ENCODE peak calls at places on chromosomes 6 and 20, in seven cellular contexts. J is lower lobe of right lung, F is fibroblast of mammary gland, Y is NB4, H is OCI-LY7, Z is right lobe of liver, M is MCF 10A. L is an unnamed sample.

GRCh38 chr6:72035483-72035882 is 149.1 kb downstream of the RIMS1 start:
- DNase-seq in J (no peak), F (no peak), Y (no peak), H (no peak), Z (no peak), M (no peak), L (no peak)

GRCh38 chr6:32178547-32179440 is 589 bp downstream of the RNF5 start:
- DNase-seq in J (no peak), F (no peak), Y (no peak), H (no peak), Z (peak), M (no peak), L (no peak)

GRCh38 chr20:33180169-33180568 is 12.2 kb downstream of the BPIFA2 start:
- DNase-seq in J (no peak), F (no peak), Y (no peak), H (no peak), Z (no peak), M (no peak), L (no peak)

GRCh38 chr6:130215526-130215925 is 7.2 kb downstream of the SAMD3 start:
- DNase-seq in J (no peak), F (no peak), Y (peak), H (no peak), Z (no peak), M (no peak), L (no peak)

GRCh38 chr20:34983089-34983820 is 27.6 kb downstream of the MYH7B start:
- DNase-seq in J (no peak), F (no peak), Y (no peak), H (no peak), Z (peak), M (no peak), L (no peak)

GRCh38 chr6:170088349-170088951 is 202.4 kb downstream of the DLL1 start:
- DNase-seq in J (peak), F (no peak), Y (peak), H (peak), Z (peak), M (no peak), L (peak)

GRCh38 chr6:6730831-6731230 is 142.3 kb downstream of the LY86 start:
- DNase-seq in J (no peak), F (peak), Y (no peak), H (no peak), Z (no peak), M (peak), L (no peak)

GRCh38 chr20:57653546-57653900 is 33.3 kb upstream of the ZBP1 start:
- DNase-seq in J (peak), F (no peak), Y (no peak), H (no peak), Z (no peak), M (no peak), L (peak)

GRCh38 chr6:150932976-150933375 is 67.5 kb downstream of the MTHFD1L start:
- DNase-seq in J (no peak), F (peak), Y (no peak), H (no peak), Z (no peak), M (no peak), L (no peak)

GRCh38 chr20:57445298-57445697 is 54.1 kb downstream of the RBM38 start:
- DNase-seq in J (no peak), F (peak), Y (no peak), H (no peak), Z (no peak), M (no peak), L (no peak)

GRCh38 chr6:44342489-44342888 is at the start of gene SPATS1:
- DNase-seq in J (no peak), F (no peak), Y (peak), H (no peak), Z (peak), M (no peak), L (no peak)

GRCh38 chr6:53009056-53009455 is 14.0 kb upstream of the GSTA4 start:
- DNase-seq in J (no peak), F (no peak), Y (no peak), H (no peak), Z (no peak), M (no peak), L (no peak)

GRCh38 chr20:42204261-42204660 is 586.1 kb upstream of the CHD6 start:
- DNase-seq in J (no peak), F (no peak), Y (peak), H (no peak), Z (no peak), M (no peak), L (no peak)

GRCh38 chr6:108002365-108003221 is 44.6 kb upstream of the SEC63 start:
- DNase-seq in J (no peak), F (peak), Y (no peak), H (no peak), Z (peak), M (peak), L (no peak)

GRCh38 chr6:23611776-23612381 is 514.1 kb upstream of the NRSN1 start:
- DNase-seq in J (no peak), F (no peak), Y (no peak), H (no peak), Z (no peak), M (no peak), L (no peak)

GRCh38 chr20:47701612-47702011 is 83.7 kb downstream of the SULF2 start:
- DNase-seq in J (no peak), F (no peak), Y (no peak), H (no peak), Z (no peak), M (no peak), L (no peak)

GRCh38 chr20:57657537-57658446 is 37.6 kb upstream of the ZBP1 start:
- DNase-seq in J (peak), F (no peak), Y (no peak), H (peak), Z (peak), M (peak), L (peak)

GRCh38 chr20:38165089-38165965 is at the start of gene TGM2:
- DNase-seq in J (peak), F (peak), Y (peak), H (peak), Z (peak), M (peak), L (no peak)

GRCh38 chr6:128390168-128390567 is 130.2 kb downstream of the PTPRK start:
- DNase-seq in J (no peak), F (no peak), Y (no peak), H (no peak), Z (no peak), M (no peak), L (no peak)

GRCh38 chr20:36572701-36573102 is 695 bp upstream of the TGIF2 start:
- DNase-seq in J (no peak), F (peak), Y (peak), H (no peak), Z (no peak), M (no peak), L (no peak)

GRCh38 chr20:1437222-1437904 is 29.3 kb downstream of the NSFL1C start:
- DNase-seq in J (peak), F (peak), Y (peak), H (peak), Z (peak), M (peak), L (no peak)

GRCh38 chr6:8539446-8539845 is 104.1 kb upstream of the SLC35B3 start:
- DNase-seq in J (no peak), F (peak), Y (peak), H (peak), Z (no peak), M (peak), L (no peak)

GRCh38 chr20:16747291-16747811 is 807 bp upstream of the OTOR start:
- DNase-seq in J (no peak), F (no peak), Y (no peak), H (no peak), Z (no peak), M (no peak), L (no peak)

GRCh38 chr20:60233006-60233405 is 274.8 kb downstream of the CDH26 start:
- DNase-seq in J (no peak), F (peak), Y (no peak), H (no peak), Z (no peak), M (no peak), L (no peak)

GRCh38 chr20:57695012-57695411 is 14.8 kb downstream of the PMEPA1 start:
- DNase-seq in J (peak), F (no peak), Y (no peak), H (no peak), Z (no peak), M (peak), L (no peak)

GRCh38 chr6:71982385-71982784 is 96.0 kb downstream of the RIMS1 start:
- DNase-seq in J (no peak), F (no peak), Y (no peak), H (no peak), Z (no peak), M (no peak), L (no peak)

GRCh38 chr6:124512431-124512830 is 449.8 kb upstream of the RNF217 start:
- DNase-seq in J (no peak), F (no peak), Y (no peak), H (no peak), Z (no peak), M (no peak), L (no peak)

GRCh38 chr6:125480571-125480970 is 178.8 kb upstream of the HDDC2 start:
- DNase-seq in J (no peak), F (peak), Y (no peak), H (no peak), Z (no peak), M (no peak), L (no peak)

GRCh38 chr20:50391444-50392137 is 118.6 kb upstream of the PTPN1 start:
- DNase-seq in J (no peak), F (no peak), Y (no peak), H (no peak), Z (no peak), M (no peak), L (no peak)

GRCh38 chr20:60116128-60116909 is 158.1 kb downstream of the CDH26 start:
- DNase-seq in J (no peak), F (no peak), Y (peak), H (no peak), Z (no peak), M (no peak), L (no peak)

GRCh38 chr6:120652506-120652905 is 681.8 kb downstream of the TBC1D32 start:
- DNase-seq in J (no peak), F (no peak), Y (no peak), H (no peak), Z (no peak), M (no peak), L (no peak)

GRCh38 chr6:73200735-73201134 is 24.6 kb downstream of the KHDC1L start:
- DNase-seq in J (no peak), F (no peak), Y (peak), H (no peak), Z (no peak), M (no peak), L (no peak)

GRCh38 chr20:2005831-2006426 is 12.1 kb upstream of the PDYN start:
- DNase-seq in J (peak), F (peak), Y (peak), H (peak), Z (peak), M (peak), L (peak)

GRCh38 chr20:46311039-46311650 is 2.8 kb upstream of the CDH22 start:
- DNase-seq in J (no peak), F (no peak), Y (peak), H (no peak), Z (no peak), M (peak), L (no peak)

GRCh38 chr6:144580039-144580438 is 294.9 kb downstream of the UTRN start:
- DNase-seq in J (no peak), F (no peak), Y (no peak), H (no peak), Z (no peak), M (no peak), L (no peak)

GRCh38 chr6:144582939-144583613 is 297.9 kb downstream of the UTRN start:
- DNase-seq in J (peak), F (peak), Y (peak), H (peak), Z (peak), M (no peak), L (no peak)

GRCh38 chr6:144580771-144581170 is 295.6 kb downstream of the UTRN start:
- DNase-seq in J (no peak), F (no peak), Y (no peak), H (no peak), Z (no peak), M (no peak), L (no peak)

GRCh38 chr6:144583614-144583954 is 298.4 kb downstream of the UTRN start:
- DNase-seq in J (no peak), F (no peak), Y (no peak), H (no peak), Z (no peak), M (no peak), L (no peak)

DNA sequence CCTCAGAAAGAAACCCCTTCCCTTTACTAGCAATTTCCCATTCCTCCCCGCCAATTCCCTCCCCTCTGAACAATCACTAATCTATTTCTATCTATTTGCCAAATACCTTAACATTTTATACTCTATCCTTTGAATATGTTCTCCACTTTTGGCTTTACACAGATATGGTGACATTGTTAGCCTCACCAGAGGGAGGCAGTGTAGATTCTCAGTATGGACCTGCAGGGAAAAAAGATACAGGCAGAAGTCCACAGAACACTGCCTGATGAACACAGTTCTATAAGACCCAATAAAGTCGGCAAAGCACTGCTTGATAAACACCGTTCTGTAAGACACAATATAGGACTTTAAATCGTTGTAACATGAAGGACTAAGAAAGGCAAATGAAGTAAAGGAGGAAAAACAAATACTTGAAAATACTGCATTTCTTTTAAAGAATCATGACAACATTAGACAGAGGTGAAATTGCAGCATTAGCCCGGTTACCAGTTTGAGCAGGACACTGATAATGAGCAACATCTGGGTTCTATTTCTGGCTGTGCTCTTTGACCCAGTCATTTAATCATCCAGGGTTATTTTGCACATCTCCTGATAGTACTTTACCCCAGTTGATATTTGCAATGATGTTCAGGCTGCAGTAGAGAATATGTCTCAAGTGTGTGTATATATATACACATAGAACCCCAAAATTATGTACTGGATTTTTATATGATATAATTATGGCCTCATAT is 296.8 kb downstream of the UTRN start:
- DNase-seq in J (no peak), F (peak), Y (peak), H (peak), Z (no peak), M (peak), L (no peak)
- TF ChIP-seq CTCF in J (peak), F (peak), Y (peak), H (peak), Z (peak), M (peak), L (peak)

GRCh38 chr6:135503703-135504475 is 6.3 kb upstream of the AHI1 start:
- DNase-seq in J (no peak), F (no peak), Y (no peak), H (no peak), Z (no peak), M (no peak), L (no peak)

GRCh38 chr6:135504734-135505133 is 7.2 kb upstream of the AHI1 start:
- DNase-seq in J (no peak), F (no peak), Y (no peak), H (no peak), Z (no peak), M (no peak), L (no peak)

GRCh38 chr6:135505222-135505621 is 7.7 kb upstream of the AHI1 start:
- DNase-seq in J (no peak), F (no peak), Y (no peak), H (no peak), Z (no peak), M (no peak), L (no peak)

GRCh38 chr6:135505648-135506047 is 8.1 kb upstream of the AHI1 start:
- DNase-seq in J (no peak), F (no peak), Y (no peak), H (no peak), Z (no peak), M (no peak), L (no peak)

GRCh38 chr6:135506270-135506997 is 8.9 kb upstream of the AHI1 start:
- DNase-seq in J (no peak), F (peak), Y (peak), H (peak), Z (no peak), M (peak), L (no peak)
- TF ChIP-seq CTCF in J (peak), F (peak), Y (peak), H (peak), Z (peak), M (peak), L (peak)

GRCh38 chr20:62353289-62354030 is 13.7 kb downstream of the LAMA5 start:
- DNase-seq in J (no peak), F (no peak), Y (no peak), H (no peak), Z (no peak), M (no peak), L (no peak)

GRCh38 chr20:62354031-62354808 is 12.9 kb downstream of the LAMA5 start:
- DNase-seq in J (no peak), F (no peak), Y (no peak), H (no peak), Z (no peak), M (no peak), L (no peak)

GRCh38 chr20:62351469-62352401 is 15.4 kb downstream of the LAMA5 start:
- DNase-seq in J (no peak), F (no peak), Y (no peak), H (no peak), Z (no peak), M (no peak), L (no peak)

GRCh38 chr20:62350629-62351422 is 16.3 kb downstream of the LAMA5 start:
- DNase-seq in J (no peak), F (no peak), Y (no peak), H (no peak), Z (no peak), M (peak), L (no peak)

GRCh38 chr20:62352402-62353288 is 14.5 kb downstream of the LAMA5 start:
- DNase-seq in J (no peak), F (peak), Y (no peak), H (no peak), Z (peak), M (peak), L (no peak)
- TF ChIP-seq CTCF in J (no peak), F (no peak), Y (no peak), H (no peak), Z (peak), M (peak), L (no peak)

GRCh38 chr20:63441777-63442493 is 30.5 kb downstream of the KCNQ2 start:
- DNase-seq in J (peak), F (peak), Y (peak), H (no peak), Z (no peak), M (peak), L (no peak)
- TF ChIP-seq CTCF in J (peak), F (peak), Y (peak), H (no peak), Z (peak), M (peak), L (no peak)

GRCh38 chr6:26521485-26522391 is 16.4 kb upstream of the HMGN4 start:
- DNase-seq in J (peak), F (peak), Y (peak), H (peak), Z (peak), M (peak), L (peak)
- TF ChIP-seq CTCF in J (peak), F (peak), Y (peak), H (peak), Z (no peak), M (no peak), L (peak)

GRCh38 chr6:79127660-79128059 is 49.6 kb upstream of the PHIP start:
- DNase-seq in J (peak), F (no peak), Y (no peak), H (no peak), Z (no peak), M (no peak), L (no peak)
- TF ChIP-seq CTCF in J (no peak), F (no peak), Y (no peak), H (peak), Z (no peak), M (no peak), L (no peak)